ENCODE peak calls at places on chromosomes 4 and X, in nine cellular contexts. Y, J, X, G, T, I, C, Q and H are unnamed samples.

GRCh38 chr4:70969076-70969475 is 24.4 kb upstream of the DCK start:
- DNase-seq in Y (no peak), J (no peak), X (no peak), G (no peak), T (no peak), I (no peak), C (no peak), Q (peak), H (no peak)

GRCh38 chr4:663438-664428 is 10.3 kb downstream of the ATP5ME start:
- DNase-seq in Y (no peak), J (peak), X (no peak), G (no peak), T (peak), I (no peak), C (no peak), Q (no peak), H (no peak)

GRCh38 chr4:38759077-38759789 is 23.6 kb downstream of the TLR10 start:
- DNase-seq in Y (peak), J (peak), X (peak), G (no peak), T (no peak), I (peak), C (peak), Q (peak), H (peak)

GRCh38 chr4:71584654-71585053 is 199.2 kb downstream of the GC start:
- DNase-seq in Y (no peak), J (no peak), X (no peak), G (no peak), T (no peak), I (no peak), C (no peak), Q (no peak), H (no peak)

GRCh38 chrX:356385-357034 is 30.2 kb downstream of the PPP2R3B start:
- DNase-seq in Y (peak), J (no peak), X (no peak), G (no peak), T (no peak), I (no peak), C (no peak), Q (peak), H (no peak)

GRCh38 chrX:38220024-38220935 is at the start of gene SRPX:
- DNase-seq in Y (no peak), J (peak), X (peak), G (no peak), T (peak), I (peak), C (peak), Q (peak), H (peak)

GRCh38 chr4:4968161-4968757 is 51.0 kb downstream of the CYTL1 start:
- DNase-seq in Y (no peak), J (no peak), X (no peak), G (no peak), T (no peak), I (peak), C (peak), Q (no peak), H (no peak)

GRCh38 chr4:10917475-10918103 is 233.0 kb upstream of the CLNK start:
- DNase-seq in Y (no peak), J (no peak), X (no peak), G (no peak), T (no peak), I (no peak), C (no peak), Q (peak), H (peak)

GRCh38 chrX:31508338-31508737 is 436.5 kb upstream of the FTHL17 start:
- DNase-seq in Y (peak), J (no peak), X (no peak), G (no peak), T (no peak), I (peak), C (peak), Q (peak), H (no peak)

GRCh38 chr4:184510431-184510830 is 36.1 kb upstream of the IRF2 start:
- DNase-seq in Y (no peak), J (no peak), X (no peak), G (no peak), T (no peak), I (no peak), C (peak), Q (no peak), H (no peak)

GRCh38 chrX:13283512-13283911 is 36.3 kb downstream of the ATXN3L start:
- DNase-seq in Y (peak), J (no peak), X (no peak), G (peak), T (no peak), I (peak), C (peak), Q (no peak), H (no peak)

GRCh38 chr4:111391864-111392263 is 753.4 kb upstream of the FAM241A start:
- DNase-seq in Y (no peak), J (no peak), X (no peak), G (no peak), T (no peak), I (no peak), C (no peak), Q (no peak), H (no peak)

GRCh38 chr4:54092800-54093608 is 7.0 kb upstream of the GSX2 start:
- DNase-seq in Y (no peak), J (no peak), X (no peak), G (no peak), T (no peak), I (no peak), C (no peak), Q (no peak), H (no peak)

GRCh38 chr4:87566276-87566675 is 37.1 kb upstream of the SPARCL1 start:
- DNase-seq in Y (no peak), J (no peak), X (no peak), G (no peak), T (no peak), I (no peak), C (no peak), Q (no peak), H (no peak)

GRCh38 chrX:55489315-55490009 is at the start of gene USP51:
- DNase-seq in Y (peak), J (no peak), X (peak), G (no peak), T (peak), I (peak), C (peak), Q (peak), H (no peak)

DNA sequence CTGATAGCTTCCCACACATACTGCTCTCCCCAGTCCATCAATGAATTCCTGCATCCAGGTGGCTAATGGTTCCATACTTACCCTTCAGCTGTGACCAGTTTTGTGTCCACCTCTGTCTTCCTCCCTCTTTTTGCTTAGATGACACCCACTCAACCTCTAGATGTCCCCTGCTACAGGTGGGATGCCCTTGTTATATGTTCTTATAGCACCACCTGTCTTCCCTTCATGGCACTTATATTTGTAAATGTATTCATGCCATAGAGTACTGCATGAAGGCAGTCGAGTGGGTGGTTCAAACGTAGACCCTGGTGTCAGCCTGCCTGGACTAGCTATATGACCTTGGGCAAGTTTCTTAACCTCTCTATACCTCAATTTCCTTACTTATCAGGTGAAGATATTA is 6.5 kb upstream of the USP46 start:
- DNase-seq in Y (peak), J (no peak), X (no peak), G (no peak), T (no peak), I (no peak), C (peak), Q (no peak), H (peak)
- TF ChIP-seq CTCF in Y (peak), J (no peak), X (peak), G (peak), T (no peak), I (peak), C (peak), Q (peak), H (peak)

GRCh38 chr4:185532327-185532726 is 3.0 kb downstream of the PDLIM3 start:
- DNase-seq in Y (peak), J (no peak), X (no peak), G (no peak), T (no peak), I (no peak), C (peak), Q (no peak), H (no peak)

GRCh38 chr4:185535818-185536729 is 767 bp upstream of the PDLIM3 start:
- DNase-seq in Y (peak), J (no peak), X (peak), G (no peak), T (no peak), I (no peak), C (peak), Q (no peak), H (peak)

GRCh38 chr4:185532795-185533324 is 2.4 kb downstream of the PDLIM3 start:
- DNase-seq in Y (no peak), J (no peak), X (no peak), G (no peak), T (no peak), I (no peak), C (no peak), Q (no peak), H (no peak)

GRCh38 chr4:185534534-185534849 is 815 bp downstream of the PDLIM3 start:
- DNase-seq in Y (no peak), J (no peak), X (no peak), G (no peak), T (no peak), I (no peak), C (no peak), Q (no peak), H (no peak)

DNA sequence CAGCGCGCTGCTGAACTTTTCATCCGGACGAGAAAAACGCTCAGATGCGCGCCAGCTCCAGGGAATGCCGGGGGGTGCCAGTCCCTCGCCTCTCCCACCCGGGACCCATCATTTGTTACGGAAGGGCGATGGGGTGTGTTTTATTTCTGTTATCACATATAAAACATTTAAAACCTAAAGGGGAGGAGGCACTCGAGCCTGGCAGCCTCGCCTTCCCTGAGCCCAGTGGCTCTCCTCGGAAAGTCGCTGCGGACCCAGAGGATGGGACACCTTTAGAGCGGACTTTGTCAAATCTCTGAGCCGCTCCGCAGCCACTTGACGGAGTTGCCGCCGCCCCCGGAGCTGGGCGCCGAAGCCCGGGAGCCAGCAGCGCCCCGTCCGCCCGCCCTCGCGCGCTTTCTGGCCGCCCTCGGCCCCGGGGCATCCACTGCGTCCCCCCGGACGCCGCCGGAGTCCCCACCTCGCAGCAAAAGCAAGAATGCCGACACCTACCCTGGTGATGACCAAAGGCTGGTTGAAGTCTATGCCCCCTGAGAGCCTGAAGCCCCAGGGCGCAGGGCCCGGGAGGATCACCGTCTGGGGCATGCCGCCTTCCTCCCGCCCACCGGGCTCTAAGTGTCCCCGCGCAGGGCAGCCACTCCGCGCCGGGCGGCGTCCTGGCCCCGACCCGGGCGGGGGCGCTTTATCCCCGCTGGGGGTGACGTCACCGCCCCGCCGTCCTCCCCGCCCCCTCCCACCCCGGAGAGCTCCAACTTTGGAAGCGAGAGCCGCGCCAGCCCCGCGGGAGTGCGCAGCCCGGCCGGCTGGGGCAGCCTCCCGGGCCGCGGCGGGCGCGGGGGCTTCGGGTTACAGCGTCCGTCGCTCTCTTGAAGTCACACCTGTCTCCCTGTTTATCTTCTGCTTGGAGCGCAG is at the start of gene PDLIM3:
- DNase-seq in Y (peak), J (peak), X (peak), G (no peak), T (peak), I (no peak), C (peak), Q (peak), H (no peak)
- TF ChIP-seq CTCF in Y (no peak), J (no peak), X (no peak), G (no peak), T (no peak), I (no peak), C (no peak), Q (no peak), H (no peak)

DNA sequence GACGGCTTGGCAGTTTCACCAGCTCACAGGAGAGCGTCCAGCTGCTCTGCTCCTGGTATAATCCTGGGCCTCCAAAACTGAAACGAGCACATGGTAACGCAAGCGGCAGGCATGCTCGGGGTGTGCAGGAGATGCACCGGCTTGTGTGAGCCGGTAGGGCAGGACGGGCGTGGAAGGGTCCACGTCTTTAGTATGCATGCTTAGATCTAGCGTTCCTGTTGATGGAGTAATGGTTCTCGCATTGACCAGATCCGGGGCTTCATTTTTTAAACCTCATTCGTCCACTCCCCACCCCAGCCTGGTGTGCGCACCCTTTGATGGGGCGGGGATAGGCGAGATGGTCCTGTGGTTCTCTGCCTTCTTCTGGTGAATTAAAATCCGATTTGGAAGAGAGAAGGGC is 39.7 kb downstream of the FAM149A start:
- DNase-seq in Y (peak), J (no peak), X (peak), G (no peak), T (no peak), I (peak), C (peak), Q (peak), H (no peak)
- TF ChIP-seq CTCF in Y (no peak), J (peak), X (no peak), G (no peak), T (no peak), I (peak), C (peak), Q (peak), H (no peak)

GRCh38 chrX:125131146-125131545 is 188.5 kb upstream of the TEX13C start:
- DNase-seq in Y (no peak), J (no peak), X (no peak), G (no peak), T (no peak), I (no peak), C (no peak), Q (no peak), H (peak)

GRCh38 chrX:125137521-125137920 is 182.2 kb upstream of the TEX13C start:
- DNase-seq in Y (no peak), J (no peak), X (no peak), G (no peak), T (no peak), I (no peak), C (no peak), Q (no peak), H (no peak)

GRCh38 chrX:125132274-125132673 is 187.4 kb upstream of the TEX13C start:
- DNase-seq in Y (no peak), J (no peak), X (no peak), G (no peak), T (no peak), I (no peak), C (peak), Q (no peak), H (peak)
- TF ChIP-seq CTCF in Y (no peak), J (peak), X (no peak), G (peak), T (peak), I (no peak), C (no peak), Q (no peak), H (peak)

GRCh38 chr4:129532573-129532972 is 436.6 kb downstream of the C4orf33 start:
- DNase-seq in Y (no peak), J (no peak), X (no peak), G (no peak), T (no peak), I (no peak), C (no peak), Q (no peak), H (no peak)

DNA sequence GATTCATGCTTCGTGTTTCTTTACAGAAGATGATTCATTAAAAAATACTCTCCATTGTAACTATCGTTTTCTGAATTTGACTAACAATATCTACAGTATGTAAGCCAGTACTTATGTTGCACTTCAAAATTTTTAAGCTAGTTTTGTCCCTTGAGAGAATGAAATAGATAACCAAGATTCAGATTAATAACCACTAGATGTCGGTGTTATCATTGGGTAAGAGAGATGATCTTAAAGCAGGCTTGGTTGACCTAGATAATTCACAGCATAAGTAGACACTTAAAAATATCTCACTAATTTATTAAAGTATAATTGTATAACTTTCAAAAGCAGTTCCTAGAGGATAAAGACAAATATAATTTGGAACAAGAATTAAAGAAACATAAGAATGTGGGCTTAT is 430.9 kb downstream of the C4orf33 start:
- DNase-seq in Y (no peak), J (no peak), X (no peak), G (no peak), T (no peak), I (peak), C (peak), Q (no peak), H (peak)
- TF ChIP-seq CTCF in Y (no peak), J (no peak), X (no peak), G (no peak), T (peak), I (peak), C (no peak), Q (no peak), H (peak)

GRCh38 chrX:25427873-25428555 is 412.2 kb upstream of the ARX start:
- DNase-seq in Y (no peak), J (no peak), X (no peak), G (no peak), T (no peak), I (no peak), C (no peak), Q (no peak), H (peak)
- TF ChIP-seq CTCF in Y (no peak), J (peak), X (no peak), G (peak), T (no peak), I (no peak), C (no peak), Q (no peak), H (no peak)

GRCh38 chrX:39438603-39439602 is 637.6 kb downstream of the MID1IP1 start:
- DNase-seq in Y (no peak), J (no peak), X (no peak), G (no peak), T (no peak), I (no peak), C (no peak), Q (no peak), H (no peak)
- TF ChIP-seq CTCF in Y (no peak), J (peak), X (no peak), G (peak), T (no peak), I (no peak), C (no peak), Q (no peak), H (no peak)

DNA sequence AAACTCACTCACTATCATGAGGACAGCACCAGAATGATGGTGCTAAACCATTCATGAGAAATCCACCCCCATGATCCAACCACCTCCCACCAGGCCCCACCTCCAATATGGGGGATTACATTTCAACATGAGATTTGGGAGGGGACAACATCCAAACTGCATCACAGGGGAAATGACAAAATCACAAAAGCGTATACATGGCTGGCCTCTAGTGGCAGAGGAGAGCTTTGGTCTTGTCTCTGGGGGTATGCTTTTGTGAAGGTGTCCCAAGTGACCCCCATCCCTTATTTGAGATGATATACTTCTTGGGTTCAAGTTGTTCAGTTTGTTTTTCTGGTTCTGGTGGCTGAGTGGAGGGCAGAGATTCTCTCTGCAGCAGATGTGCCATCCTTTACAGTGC is 8.5 kb upstream of the SETD7 start:
- DNase-seq in Y (no peak), J (no peak), X (no peak), G (no peak), T (no peak), I (no peak), C (peak), Q (no peak), H (no peak)
- TF ChIP-seq CTCF in Y (peak), J (no peak), X (no peak), G (peak), T (no peak), I (no peak), C (peak), Q (peak), H (no peak)

GRCh38 chr4:80026080-80026479 is 46.9 kb downstream of the ANTXR2 start:
- DNase-seq in Y (no peak), J (no peak), X (no peak), G (no peak), T (no peak), I (no peak), C (no peak), Q (no peak), H (no peak)
- TF ChIP-seq CTCF in Y (no peak), J (no peak), X (no peak), G (no peak), T (no peak), I (no peak), C (no peak), Q (no peak), H (no peak)